ENCODE peak calls at places on chromosomes 13 and 19, in eight cellular contexts. Q is fibroblast of lung; I is naive thymus-derived CD8-positive, alpha-beta T cell; Z is iris pigment epithelial cell; P is IMR-90; U is activated T-helper 1 cell treated with anti-CD3 and anti-CD28 coated beads, Interleukin-12 subunit alpha, Interleukin-12 subunit beta, Interleukin-2, Interleukin-4 antibody, amounts not matched to agents 30 ng/mL and 10 ng/mL and 1 ng/mL, durations not matched to agents 14 hours and 24 hours and 36 hours; K is brain microvascular endothelial cell; V is body of pancreas. G is an unnamed sample.
A peak's percentile ranks its signal among the peaks of the same experiment; 100 is the strongest.

GRCh38 chr19:35211545-35212230 is 16.9 kb downstream of the FAM187B start:
- DNase-seq in Q (no peak), I (peak; percentile 92), Z (no peak), P (no peak), U (peak; percentile 69), K (no peak), V (peak; percentile 73), G (no peak)

GRCh38 chr19:10532457-10532856 is 11.2 kb upstream of the ATG4D start:
- DNase-seq in Q (no peak), I (no peak), Z (no peak), P (no peak), U (no peak), K (no peak), V (no peak), G (no peak)

GRCh38 chr13:41053384-41053826 is 7.9 kb upstream of the WBP4 start:
- DNase-seq in Q (no peak), I (no peak), Z (peak; percentile 81), P (peak; percentile 49), U (no peak), K (no peak), V (peak; percentile 34), G (peak; percentile 88)

GRCh38 chr19:53078668-53079067 is 24.6 kb downstream of the ZNF160 start:
- DNase-seq in Q (no peak), I (no peak), Z (no peak), P (no peak), U (no peak), K (no peak), V (no peak), G (no peak)

GRCh38 chr19:5621311-5621944 is 1.1 kb downstream of the SAFB2 start:
- DNase-seq in Q (no peak), I (no peak), Z (no peak), P (no peak), U (no peak), K (no peak), V (peak; percentile 27), G (no peak)

GRCh38 chr13:94327318-94327717 is 152.2 kb downstream of the DCT start:
- DNase-seq in Q (peak; percentile 65), I (peak; percentile 66), Z (no peak), P (no peak), U (peak; percentile 13), K (no peak), V (no peak), G (no peak)

GRCh38 chr13:36992362-36992761 is 6.8 kb downstream of the ALG5 start:
- DNase-seq in Q (no peak), I (no peak), Z (no peak), P (peak; percentile 22), U (no peak), K (no peak), V (no peak), G (no peak)

GRCh38 chr19:14580623-14581237 is 2.2 kb upstream of the CLEC17A start:
- DNase-seq in Q (no peak), I (no peak), Z (no peak), P (no peak), U (no peak), K (no peak), V (no peak), G (no peak)

GRCh38 chr13:31056650-31057275 is 104.9 kb downstream of the HSPH1 start:
- DNase-seq in Q (no peak), I (no peak), Z (no peak), P (peak; percentile 35), U (no peak), K (no peak), V (no peak), G (peak; percentile 51)

GRCh38 chr19:22354665-22355064 is 67.5 kb downstream of the ZNF98 start:
- DNase-seq in Q (no peak), I (no peak), Z (no peak), P (no peak), U (no peak), K (no peak), V (no peak), G (no peak)

GRCh38 chr13:106796280-106797047 is 228.5 kb upstream of the ARGLU1 start:
- DNase-seq in Q (no peak), I (no peak), Z (no peak), P (no peak), U (no peak), K (no peak), V (no peak), G (no peak)

GRCh38 chr19:48698046-48698445 is 2.3 kb downstream of the FUT2 start:
- DNase-seq in Q (peak; percentile 74), I (no peak), Z (peak; percentile 76), P (peak; percentile 74), U (no peak), K (peak; percentile 53), V (peak; percentile 39), G (peak; percentile 54)

GRCh38 chr13:54536112-54536511 is 1507.5 kb downstream of the OLFM4 start:
- DNase-seq in Q (no peak), I (no peak), Z (no peak), P (no peak), U (no peak), K (no peak), V (peak; percentile 3), G (no peak)

GRCh38 chr13:97435794-97436193 is 1.8 kb downstream of the RAP2A start:
- DNase-seq in Q (peak; percentile 38), I (no peak), Z (peak; percentile 39), P (no peak), U (no peak), K (no peak), V (no peak), G (peak; percentile 47)

GRCh38 chr13:112995395-112996091 is 26.5 kb downstream of the MCF2L start:
- DNase-seq in Q (no peak), I (no peak), Z (no peak), P (no peak), U (no peak), K (no peak), V (no peak), G (no peak)

GRCh38 chr19:55486971-55487883 is 1.0 kb upstream of the SSC5D start:
- DNase-seq in Q (peak; percentile 98), I (no peak), Z (peak; percentile 96), P (peak; percentile 97), U (no peak), K (peak; percentile 88), V (no peak), G (peak; percentile 97)

GRCh38 chr19:45403781-45404556 is 900 bp downstream of the PPP1R13L start:
- DNase-seq in Q (no peak), I (peak; percentile 56), Z (no peak), P (no peak), U (peak; percentile 61), K (peak; percentile 51), V (peak; percentile 77), G (peak; percentile 41)

GRCh38 chr13:67932991-67933390 is 702.9 kb upstream of the PCDH9 start:
- DNase-seq in Q (no peak), I (no peak), Z (no peak), P (no peak), U (no peak), K (no peak), V (no peak), G (no peak)

GRCh38 chr13:113468461-113469147 is 15.3 kb upstream of the ADPRHL1 start:
- DNase-seq in Q (no peak), I (no peak), Z (no peak), P (no peak), U (no peak), K (no peak), V (no peak), G (no peak)

GRCh38 chr13:100454876-100455275 is 133.7 kb downstream of the GGACT start:
- DNase-seq in Q (peak; percentile 76), I (no peak), Z (peak; percentile 65), P (peak; percentile 54), U (no peak), K (peak; percentile 43), V (no peak), G (peak; percentile 48)

GRCh38 chr19:32671883-32672282 is 3.1 kb downstream of the ANKRD27 start:
- DNase-seq in Q (peak; percentile 51), I (no peak), Z (peak; percentile 16), P (no peak), U (no peak), K (no peak), V (no peak), G (peak; percentile 65)